ENCODE peak calls at places on chromosomes 11 and 22, in five cellular contexts. K is WTC11, T is non-pigmented ciliary epithelial cell, R is T-helper 1 cell, V is foreskin melanocyte. F is an unnamed sample.

GRCh38 chr11:3803726-3804510 is 4.4 kb upstream of the PGAP2 start:
- DNase-seq in V (no peak), K (no peak), T (no peak), R (no peak), F (no peak)

GRCh38 chr22:49934891-49935557 is 16.6 kb downstream of the CRELD2 start:
- DNase-seq in T (no peak), K (peak; percentile 79), R (peak; percentile 79), V (no peak), F (peak; percentile 93)

GRCh38 chr22:35437038-35437437 is 37.1 kb downstream of the MCM5 start:
- DNase-seq in R (no peak), K (no peak), T (no peak), V (no peak), F (no peak)

GRCh38 chr11:112811781-112812180 is 149.4 kb upstream of the NCAM1 start:
- DNase-seq in T (no peak), R (no peak), K (no peak), V (no peak), F (no peak)

GRCh38 chr11:46342237-46342636 is 5.0 kb upstream of the DGKZ start:
- DNase-seq in R (no peak), V (no peak), T (no peak), K (no peak), F (no peak)

GRCh38 chr22:35567214-35567792 is 26.7 kb downstream of the RASD2 start:
- DNase-seq in K (no peak), T (no peak), R (no peak), V (no peak), F (no peak)

GRCh38 chr22:33841281-33842005 is 78.8 kb downstream of the LARGE1 start:
- DNase-seq in T (no peak), R (no peak), K (no peak), V (no peak), F (no peak)

GRCh38 chr11:8722156-8722555 is 39.6 kb downstream of the RPL27A start:
- DNase-seq in K (no peak), T (no peak), R (no peak), V (no peak), F (peak; percentile 79)

GRCh38 chr11:105609832-105610781 is at the start of gene GRIA4:
- DNase-seq in R (no peak), T (no peak), K (peak; percentile 63), V (peak; percentile 26), F (peak; percentile 75)

GRCh38 chr22:23233084-23233501 is 52.8 kb downstream of the BCR start:
- DNase-seq in K (no peak), V (no peak), T (no peak), R (no peak), F (no peak)

GRCh38 chr11:45593992-45594391 is 71.4 kb downstream of the CHST1 start:
- DNase-seq in V (no peak), R (no peak), K (no peak), T (no peak), F (peak; percentile 39)

GRCh38 chr22:27335102-27335660 is 466.4 kb downstream of the MN1 start:
- DNase-seq in K (no peak), R (no peak), T (no peak), V (no peak), F (no peak)

GRCh38 chr11:64923151-64923661 is 1.3 kb upstream of the PPP2R5B start:
- DNase-seq in V (no peak), K (no peak), T (no peak), R (no peak), F (peak; percentile 65)

GRCh38 chr11:69642549-69642912 is 1.6 kb downstream of the CCND1 start:
- DNase-seq in V (no peak), R (no peak), T (no peak), K (no peak), F (peak; percentile 65)

GRCh38 chr22:30205281-30206115 is 41.1 kb downstream of the LIF start:
- DNase-seq in R (no peak), K (no peak), V (no peak), T (peak; percentile 84), F (peak; percentile 87)

GRCh38 chr22:49561976-49562375 is 265.7 kb downstream of the BRD1 start:
- DNase-seq in K (no peak), R (no peak), V (no peak), T (no peak), F (no peak)

GRCh38 chr11:36222755-36223635 is 66.2 kb downstream of the COMMD9 start:
- DNase-seq in R (no peak), V (no peak), K (no peak), T (no peak), F (no peak)

GRCh38 chr22:23281406-23282088 is 101.2 kb downstream of the BCR start:
- DNase-seq in V (no peak), K (peak; percentile 94), R (peak; percentile 74), T (no peak), F (peak; percentile 93)

GRCh38 chr11:86063536-86063935 is 5.3 kb downstream of the PICALM start:
- DNase-seq in R (no peak), K (no peak), V (no peak), T (no peak), F (no peak)

GRCh38 chr22:31579835-31580242 is 82.2 kb downstream of the PISD start:
- DNase-seq in V (no peak), K (no peak), R (no peak), T (no peak), F (no peak)

GRCh38 chr11:119316729-119317591 is at the start of gene MCAM:
- DNase-seq in V (no peak), R (no peak), K (peak; percentile 48), T (no peak), F (peak; percentile 86)

GRCh38 chr11:17479284-17480214 is 2.9 kb upstream of the ABCC8 start:
- DNase-seq in R (no peak), V (no peak), T (no peak), K (peak; percentile 74), F (no peak)

GRCh38 chr22:43828711-43829447 is 16.8 kb upstream of the EFCAB6 start:
- DNase-seq in K (peak; percentile 48), R (no peak), V (no peak), T (no peak), F (peak; percentile 86)

GRCh38 chr11:36478700-36479329 is 31.3 kb downstream of the TRAF6 start:
- DNase-seq in K (no peak), T (no peak), R (peak; percentile 19), V (no peak), F (no peak)

GRCh38 chr11:47950396-47950795 is 30.0 kb upstream of the PTPRJ start:
- DNase-seq in R (no peak), K (no peak), V (peak; percentile 40), T (no peak), F (no peak)

GRCh38 chr22:30923168-30923900 is 45.2 kb downstream of the MORC2 start:
- DNase-seq in K (no peak), R (no peak), V (no peak), T (no peak), F (peak; percentile 45)

GRCh38 chr22:24398409-24398808 is 29.0 kb upstream of the ADORA2A start:
- DNase-seq in K (no peak), V (peak; percentile 33), R (no peak), T (no peak), F (no peak)

F was measured in sigmoid colon.